ENCODE peak calls at places on chromosomes 13 and 19, in ten cellular contexts. O is fibroblast of lung; Y is Karpas-422; K is thoracic aorta; U is CD8-positive, alpha-beta memory T cell; I is ovary; T is psoas muscle; G is IMR-90; W is spleen; N is H1. E is an unnamed sample.

GRCh38 chr13:41313117-41313516 is 2.0 kb downstream of the NAA16 start:
- DNase-seq in U (no peak), W (no peak), N (no peak), I (no peak), K (no peak), O (no peak), T (no peak), Y (no peak), G (no peak), E (no peak)

GRCh38 chr13:20702945-20703784 is at the start of gene IL17D:
- DNase-seq in I (peak; percentile 32), W (peak; percentile 85), U (peak; percentile 29), K (no peak), Y (peak; percentile 73), G (no peak), N (no peak), O (no peak), T (peak; percentile 62), E (peak; percentile 18)

GRCh38 chr19:45569619-45570421 is 14.8 kb downstream of the OPA3 start:
- DNase-seq in I (no peak), K (no peak), O (peak; percentile 19), Y (peak; percentile 89), G (no peak), T (peak; percentile 83), W (peak; percentile 89), N (peak; percentile 46), U (peak; percentile 35), E (peak; percentile 72)

GRCh38 chr13:35818577-35819165 is 312.5 kb downstream of the DCLK1 start:
- DNase-seq in U (no peak), N (no peak), I (no peak), T (no peak), G (peak; percentile 60), K (no peak), O (peak; percentile 30), W (no peak), Y (peak; percentile 68), E (peak; percentile 70)

GRCh38 chr19:41449865-41450178 is 6.9 kb downstream of the ERICH4 start:
- DNase-seq in W (no peak), U (no peak), G (no peak), N (no peak), O (no peak), K (no peak), T (no peak), I (no peak), Y (no peak), E (no peak)

GRCh38 chr19:33797821-33798633 is 1.4 kb downstream of the KCTD15 start:
- DNase-seq in G (peak; percentile 33), N (no peak), U (no peak), Y (no peak), O (peak; percentile 58), W (no peak), I (peak; percentile 75), T (peak; percentile 61), K (no peak), E (peak; percentile 66)

GRCh38 chr13:113598081-113598410 is 13.5 kb downstream of the TFDP1 start:
- DNase-seq in U (no peak), Y (no peak), I (peak; percentile 10), T (no peak), W (peak; percentile 32), O (no peak), K (no peak), G (no peak), N (no peak), E (no peak)

GRCh38 chr13:94416454-94417080 is 62.9 kb downstream of the DCT start:
- DNase-seq in I (no peak), U (no peak), Y (peak; percentile 71), T (no peak), G (peak; percentile 24), W (no peak), O (peak; percentile 39), K (no peak), N (peak; percentile 57), E (peak; percentile 82)

GRCh38 chr19:42250666-42251531 is 4.0 kb downstream of the ERF start:
- DNase-seq in T (no peak), O (peak; percentile 67), I (peak; percentile 66), K (no peak), U (no peak), Y (no peak), N (no peak), W (peak; percentile 82), G (peak; percentile 50), E (no peak)

GRCh38 chr13:114151565-114152284 is 19.3 kb upstream of the RASA3 start:
- DNase-seq in Y (no peak), T (peak; percentile 75), O (peak; percentile 41), K (no peak), G (no peak), W (no peak), N (no peak), U (peak; percentile 59), I (no peak), E (peak; percentile 32)

GRCh38 chr19:47752440-47753211 is 7.3 kb downstream of the NOP53 start:
- DNase-seq in N (no peak), I (no peak), W (no peak), Y (no peak), T (no peak), O (no peak), G (no peak), K (no peak), U (no peak), E (no peak)

GRCh38 chr19:47754206-47755064 is 9.1 kb downstream of the NOP53 start:
- DNase-seq in Y (no peak), N (no peak), W (no peak), K (no peak), T (no peak), G (no peak), I (no peak), O (no peak), U (no peak), E (no peak)

GRCh38 chr19:47749326-47749725 is 4.0 kb downstream of the NOP53 start:
- DNase-seq in U (no peak), T (no peak), I (no peak), Y (no peak), G (no peak), N (no peak), K (no peak), O (no peak), W (no peak), E (no peak)

GRCh38 chr19:47755065-47755761 is 9.9 kb downstream of the NOP53 start:
- DNase-seq in W (no peak), T (no peak), I (no peak), O (no peak), Y (no peak), N (no peak), K (no peak), U (no peak), G (no peak), E (no peak)

GRCh38 chr19:47750752-47751151 is 5.4 kb downstream of the NOP53 start:
- DNase-seq in T (no peak), N (no peak), G (no peak), Y (no peak), W (no peak), U (no peak), K (no peak), O (no peak), I (no peak), E (no peak)
- H3K27ac ChIP-seq in T (no peak overlapping the region), N (no peak overlapping the region), G (no peak overlapping the region), Y (no peak overlapping the region), W (no peak overlapping the region), U (no peak overlapping the region), K (no peak overlapping the region), O (no peak overlapping the region), I (no peak overlapping the region), E (no peak overlapping the region)

GRCh38 chr19:2191456-2191931 is 27.8 kb downstream of the DOT1L start:
- DNase-seq in W (no peak), U (no peak), I (no peak), O (no peak), G (no peak), Y (no peak), K (no peak), N (no peak), T (no peak), E (no peak)
- H3K36me3 ChIP-seq in W (peaks cover 69% of the 10 kb centered on the region), U (peaks cover 8% of the 10 kb centered on the region), I (no peaks in the 10 kb centered on the region), O (peaks cover 51% of the 10 kb centered on the region), G (peaks cover 68% of the 10 kb centered on the region), Y (peaks cover 12% of the 10 kb centered on the region), K (peaks cover 32% of the 10 kb centered on the region), N (peaks cover 34% of the 10 kb centered on the region), T (no peaks in the 10 kb centered on the region), E (peaks cover 2% of the 10 kb centered on the region)

GRCh38 chr19:12871681-12872080 is 9.6 kb downstream of the DNASE2 start:
- DNase-seq in U (no peak), W (no peak), T (no peak), I (no peak), G (no peak), N (no peak), K (no peak), O (no peak), Y (no peak), E (no peak)

GRCh38 chr19:12875086-12875485 is 6.2 kb downstream of the DNASE2 start:
- DNase-seq in K (no peak), W (no peak), Y (no peak), T (no peak), I (no peak), G (no peak), O (no peak), U (no peak), N (no peak), E (no peak)

GRCh38 chr19:12872255-12872654 is 9.0 kb downstream of the DNASE2 start:
- DNase-seq in W (no peak), Y (peak; percentile 55), O (no peak), G (no peak), K (no peak), U (no peak), N (no peak), I (no peak), T (no peak), E (no peak)

GRCh38 chr19:12873891-12874745 is 7.1 kb downstream of the DNASE2 start:
- DNase-seq in Y (no peak), N (no peak), W (no peak), K (no peak), G (no peak), T (no peak), O (no peak), U (no peak), I (peak; percentile 50), E (no peak)

GRCh38 chr19:12872941-12873890 is 8.0 kb downstream of the DNASE2 start:
- DNase-seq in I (peak; percentile 91), G (peak; percentile 37), K (no peak), N (no peak), Y (peak; percentile 87), U (peak; percentile 52), W (no peak), O (peak; percentile 3), T (peak; percentile 72), E (peak; percentile 71)
- H3K27ac ChIP-seq in I (no peak overlapping the region), G (no peak overlapping the region), K (no peak overlapping the region), N (no peak overlapping the region), Y (no peak overlapping the region), U (no peak overlapping the region), W (no peak overlapping the region), O (no peak overlapping the region), T (no peak overlapping the region), E (no peak overlapping the region)

DNA sequence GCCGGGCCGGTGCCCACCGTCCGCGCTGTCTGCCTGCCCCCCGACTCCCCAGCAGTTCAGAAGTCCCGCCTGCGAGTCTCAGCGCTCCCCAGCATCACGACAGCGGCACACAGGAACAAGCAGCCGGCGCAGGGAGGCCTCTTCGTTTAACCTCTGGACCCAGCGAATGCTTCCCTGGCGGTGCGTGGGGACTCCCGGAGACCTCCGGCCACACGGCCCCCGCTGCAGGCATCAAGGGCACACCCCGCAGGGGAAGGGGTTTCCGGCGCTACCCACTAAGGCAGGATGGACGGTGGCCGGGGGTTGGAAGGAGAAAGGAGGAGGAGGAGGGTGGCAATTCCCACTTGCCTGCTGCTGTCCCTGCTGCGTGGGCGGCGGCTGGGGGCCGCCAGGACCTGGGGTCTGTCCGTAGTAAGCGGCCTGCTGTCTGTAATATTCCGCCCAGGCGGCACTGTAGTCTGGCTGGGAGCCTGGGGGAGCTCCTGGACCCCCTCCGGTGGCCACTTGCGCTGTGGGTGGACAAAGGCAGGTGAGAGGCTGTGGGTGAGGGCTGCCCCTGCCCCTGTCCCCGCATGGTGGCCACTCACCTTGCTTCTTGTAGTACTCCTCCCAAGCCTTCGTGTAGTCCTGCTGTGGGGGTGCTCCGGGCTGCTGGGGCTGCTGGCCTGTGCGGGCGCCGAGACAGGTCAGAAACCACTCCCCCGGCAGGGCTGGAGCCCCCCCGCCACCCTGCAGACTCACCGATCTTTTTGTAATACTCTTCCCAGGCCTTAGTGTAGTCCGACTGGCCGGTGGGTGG is 9.6 kb downstream of the KHSRP start:
- DNase-seq in W (no peak), T (peak; percentile 50), O (no peak), Y (peak; percentile 34), K (no peak), U (no peak), I (no peak), G (no peak), N (no peak), E (no peak)
- H3K36me3 ChIP-seq in W (peaks cover 66% of the 10 kb centered on the region), T (peaks cover 15% of the 10 kb centered on the region), O (peaks cover 38% of the 10 kb centered on the region), Y (peaks cover 16% of the 10 kb centered on the region), K (peaks cover 58% of the 10 kb centered on the region), U (peaks cover 38% of the 10 kb centered on the region), I (no peaks in the 10 kb centered on the region), G (peaks cover 65% of the 10 kb centered on the region), N (peaks cover 59% of the 10 kb centered on the region), E (peaks cover 52% of the 10 kb centered on the region)

E was measured in cardiac muscle cell.